ENCODE peak calls at places on chromosomes 2 and 18, in four cellular contexts. N is NCI-H510A treated with DMSO at 0.1 percent for 48 hours, J is HFF-Myc, O is H7. Z is an unnamed sample.

GRCh38 chr2:227267406-227268115 is 57.5 kb upstream of the MFF start:
- DNase-seq in N (no peak), J (no peak), O (no peak), Z (no peak)

GRCh38 chr2:10632230-10632629 is 57.5 kb downstream of the NOL10 start:
- DNase-seq in N (no peak), O (no peak), J (no peak), Z (no peak)

GRCh38 chr2:96537734-96538486 is 1.4 kb downstream of the ARID5A start:
- DNase-seq in J (no peak), N (no peak), O (peak), Z (no peak)

GRCh38 chr18:33062834-33063364 is 290.1 kb upstream of the KLHL14 start:
- DNase-seq in N (no peak), J (no peak), O (no peak), Z (no peak)

GRCh38 chr2:134682726-134683125 is 36.1 kb downstream of the TMEM163 start:
- DNase-seq in J (no peak), N (no peak), O (no peak), Z (no peak)

GRCh38 chr2:192228685-192229084 is 34.0 kb upstream of the TMEFF2 start:
- DNase-seq in N (no peak), O (no peak), J (no peak), Z (no peak)

GRCh38 chr2:19746611-19747309 is 155.0 kb downstream of the TTC32 start:
- DNase-seq in J (no peak), N (no peak), O (peak), Z (no peak)

GRCh38 chr18:57910817-57911216 is 107.7 kb upstream of the ATP8B1 start:
- DNase-seq in J (no peak), O (peak), N (no peak), Z (no peak)

GRCh38 chr18:77131652-77132368 is 773 bp downstream of the MBP start:
- DNase-seq in O (peak), J (no peak), N (peak), Z (no peak)

GRCh38 chr2:200578778-200579177 is 7.0 kb upstream of the AOX1 start:
- DNase-seq in N (no peak), O (no peak), J (peak), Z (no peak)

GRCh38 chr18:74368901-74369705 is 53.5 kb downstream of the C18orf63 start:
- DNase-seq in O (no peak), N (no peak), J (no peak), Z (no peak)

GRCh38 chr2:145329976-145330375 is 810.1 kb upstream of the ZEB2 start:
- DNase-seq in J (no peak), O (no peak), N (no peak), Z (no peak)

GRCh38 chr2:18834341-18834740 is 245.0 kb upstream of the NT5C1B start:
- DNase-seq in O (no peak), N (no peak), J (no peak), Z (no peak)

GRCh38 chr2:182618672-182619079 is 97.4 kb upstream of the DNAJC10 start:
- DNase-seq in O (no peak), N (no peak), J (no peak), Z (no peak)

GRCh38 chr2:241937297-241937696 is 67.8 kb downstream of the RTP5 start:
- DNase-seq in O (no peak), J (no peak), N (no peak), Z (no peak)

GRCh38 chr18:28581503-28582169 is 404.7 kb upstream of the CDH2 start:
- DNase-seq in N (peak), O (no peak), J (no peak), Z (no peak)

GRCh38 chr2:207086136-207086535 is 79.6 kb downstream of the KLF7 start:
- DNase-seq in O (no peak), J (no peak), N (no peak), Z (no peak)

GRCh38 chr18:48817021-48817461 is 133.7 kb downstream of the SMAD7 start:
- DNase-seq in O (peak), N (no peak), J (no peak), Z (no peak)

GRCh38 chr2:49288113-49288710 is 133.9 kb upstream of the FSHR start:
- DNase-seq in J (no peak), O (no peak), N (no peak), Z (no peak)

GRCh38 chr2:73837847-73838585 is 9.3 kb downstream of the STAMBP start:
- DNase-seq in O (no peak), J (no peak), N (no peak), Z (no peak)

GRCh38 chr2:147588191-147588590 is 256.6 kb upstream of the ACVR2A start:
- DNase-seq in J (no peak), N (no peak), O (no peak), Z (no peak)

GRCh38 chr18:59419386-59419785 is 60.3 kb upstream of the LMAN1 start:
- DNase-seq in N (no peak), O (no peak), J (no peak), Z (no peak)